ENCODE peak calls at places on chromosomes 3 and 15, in seven cellular contexts. M, T, L, U, B, G and X are unnamed samples. For H3K4me1, the result is how much of the 10 kb centered on the place peaks cover.

GRCh38 chr15:94793641-94794040 is 562.3 kb downstream of the MCTP2 start:
- DNase-seq in M (no peak), T (no peak), L (no peak), U (no peak), B (no peak), G (no peak), X (no peak)

GRCh38 chr3:7874116-7874515 is 627.5 kb upstream of the LMCD1 start:
- DNase-seq in M (no peak), T (no peak), L (no peak), U (no peak), B (no peak), G (no peak), X (no peak)

GRCh38 chr3:79329154-79329553 is 438.6 kb downstream of the ROBO1 start:
- DNase-seq in M (no peak), T (no peak), L (no peak), U (no peak), B (no peak), G (no peak), X (no peak)

GRCh38 chr3:22585504-22585903 is 617.6 kb upstream of the UBE2E2 start:
- DNase-seq in M (no peak), T (no peak), L (no peak), U (no peak), B (no peak), G (no peak), X (no peak)

GRCh38 chr3:49199244-49199899 is 28.0 kb downstream of the KLHDC8B start:
- DNase-seq in M (no peak), T (peak), L (no peak), U (no peak), B (peak), G (peak), X (peak)

GRCh38 chr3:33749546-33750215 is 31.6 kb upstream of the CLASP2 start:
- DNase-seq in M (no peak), T (no peak), L (no peak), U (no peak), B (no peak), G (no peak), X (no peak)

GRCh38 chr15:58159827-58160386 is 21.7 kb downstream of the AQP9 start:
- DNase-seq in M (no peak), T (no peak), L (no peak), U (no peak), B (no peak), G (no peak), X (no peak)

GRCh38 chr15:88181613-88182012 is 74.9 kb downstream of the NTRK3 start:
- DNase-seq in M (no peak), T (no peak), L (no peak), U (no peak), B (no peak), G (no peak), X (no peak)

GRCh38 chr15:71567173-71567572 is 243.2 kb upstream of the NR2E3 start:
- DNase-seq in M (no peak), T (no peak), L (no peak), U (no peak), B (no peak), G (no peak), X (no peak)

GRCh38 chr15:57549935-57550334 is 41.8 kb upstream of the MYZAP start:
- DNase-seq in M (no peak), T (no peak), L (no peak), U (no peak), B (no peak), G (no peak), X (no peak)

GRCh38 chr3:51445544-51446280 is 54.1 kb downstream of the DCAF1 start:
- DNase-seq in M (no peak), T (no peak), L (no peak), U (no peak), B (no peak), G (no peak), X (no peak)

GRCh38 chr3:30693470-30694120 is 87.2 kb downstream of the TGFBR2 start:
- DNase-seq in M (peak), T (peak), L (peak), U (no peak), B (no peak), G (no peak), X (peak)

GRCh38 chr15:101052681-101053121 is 133.5 kb downstream of the LRRK1 start:
- DNase-seq in M (no peak), T (no peak), L (no peak), U (peak), B (peak), G (no peak), X (peak)

GRCh38 chr3:38117748-38118420 is 19.0 kb downstream of the ACAA1 start:
- DNase-seq in M (peak), T (peak), L (peak), U (no peak), B (peak), G (peak), X (peak)

GRCh38 chr3:59364471-59364870 is 314.6 kb upstream of the CFAP20DC start:
- DNase-seq in M (no peak), T (no peak), L (no peak), U (no peak), B (no peak), G (no peak), X (no peak)

GRCh38 chr15:90306560-90306959 is 41.1 kb downstream of the NGRN start:
- DNase-seq in M (no peak), T (no peak), L (peak), U (no peak), B (no peak), G (no peak), X (no peak)

GRCh38 chr15:57485869-57486268 is 105.8 kb upstream of the MYZAP start:
- DNase-seq in M (peak), T (no peak), L (no peak), U (no peak), B (peak), G (no peak), X (no peak)

GRCh38 chr3:52385157-52385556 is 59.7 kb downstream of the SEMA3G start:
- DNase-seq in M (peak), T (no peak), L (no peak), U (no peak), B (no peak), G (no peak), X (no peak)

GRCh38 chr3:114080201-114080600 is 23.7 kb downstream of the QTRT2 start:
- DNase-seq in M (no peak), T (no peak), L (no peak), U (no peak), B (no peak), G (no peak), X (no peak)

GRCh38 chr3:186255703-186256331 is 106.2 kb downstream of the DGKG start:
- DNase-seq in M (no peak), T (no peak), L (no peak), U (no peak), B (peak), G (no peak), X (no peak)

DNA sequence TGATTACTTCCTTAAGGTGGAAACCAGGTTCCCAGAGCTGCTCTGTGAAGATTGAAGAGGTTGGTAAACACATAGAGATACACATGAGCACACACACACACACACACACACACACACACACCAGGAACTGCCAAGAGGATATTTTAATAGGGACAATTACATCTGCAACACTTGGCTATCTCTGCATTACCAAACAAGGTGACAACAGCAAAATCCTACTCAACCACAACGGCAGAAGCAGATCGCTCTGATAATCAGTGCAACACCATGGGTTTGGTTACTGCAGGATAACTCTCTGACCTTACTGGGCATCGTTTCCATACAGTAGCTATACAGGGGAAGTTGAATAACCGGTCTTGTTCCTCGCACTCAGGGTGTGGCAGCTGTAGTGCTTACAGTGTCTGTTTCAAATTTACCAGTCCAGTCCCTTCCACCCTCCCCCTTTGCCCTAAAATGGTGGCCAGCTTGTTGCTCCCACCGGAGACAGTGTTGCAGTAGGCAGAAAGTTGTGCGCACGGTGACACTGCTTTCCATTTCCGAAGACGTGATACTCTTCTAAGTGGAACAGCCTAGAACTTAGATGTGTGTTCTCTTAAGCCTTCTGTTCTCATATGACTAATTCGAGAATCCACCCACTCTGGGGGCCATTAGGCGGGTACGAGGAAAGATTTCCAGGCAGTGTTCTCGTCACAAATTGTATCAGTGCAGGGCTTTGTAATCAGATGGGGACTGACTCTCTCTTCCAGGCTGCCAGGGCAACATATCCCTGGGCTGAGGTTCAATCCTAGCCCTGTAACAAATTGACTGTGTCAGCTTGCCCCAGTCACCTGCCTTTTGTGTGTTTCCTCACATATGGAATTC is 176.2 kb downstream of the P3H2 start:
- DNase-seq in M (no peak), T (peak), L (no peak), U (no peak), B (peak), G (no peak), X (no peak)
- TF ChIP-seq POLR2AphosphoS5 in M (no peak), T (peak), L (no peak), U (no peak), B (peak), G (no peak), X (no peak)

GRCh38 chr3:172129534-172129867 is 90.1 kb downstream of the FNDC3B start:
- DNase-seq in M (no peak), T (no peak), L (no peak), U (no peak), B (no peak), G (no peak), X (no peak)
- H3K27ac ChIP-seq in M (peak), T (no peak), L (no peak), U (peak), B (no peak), G (peak), X (peak)

DNA sequence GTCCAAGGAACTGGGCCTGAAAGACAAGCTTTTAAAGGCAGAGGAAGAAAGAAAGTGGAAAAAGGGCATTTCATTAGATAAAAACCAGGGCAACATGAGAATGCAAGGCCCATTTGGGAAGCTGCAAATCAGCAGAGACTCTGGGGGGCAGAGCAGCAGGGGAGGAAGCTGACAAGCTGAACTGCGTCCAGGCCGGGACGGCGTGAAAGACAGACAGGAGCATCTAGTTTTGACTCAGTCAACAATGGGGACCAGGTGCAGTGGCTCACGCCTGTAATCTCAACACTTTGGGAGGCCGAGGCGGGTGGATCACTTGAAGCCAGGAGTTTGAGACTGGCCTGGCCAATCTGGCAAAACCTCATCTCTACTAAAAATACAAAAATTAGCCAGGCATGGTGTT is 69.9 kb downstream of the CDC25A start:
- DNase-seq in M (no peak), T (no peak), L (no peak), U (no peak), B (no peak), G (no peak), X (no peak)
- H3K4me1 ChIP-seq in M (under half), T (under half), L (under half), U (under half), B (under half), G (under half), X (under half)

DNA sequence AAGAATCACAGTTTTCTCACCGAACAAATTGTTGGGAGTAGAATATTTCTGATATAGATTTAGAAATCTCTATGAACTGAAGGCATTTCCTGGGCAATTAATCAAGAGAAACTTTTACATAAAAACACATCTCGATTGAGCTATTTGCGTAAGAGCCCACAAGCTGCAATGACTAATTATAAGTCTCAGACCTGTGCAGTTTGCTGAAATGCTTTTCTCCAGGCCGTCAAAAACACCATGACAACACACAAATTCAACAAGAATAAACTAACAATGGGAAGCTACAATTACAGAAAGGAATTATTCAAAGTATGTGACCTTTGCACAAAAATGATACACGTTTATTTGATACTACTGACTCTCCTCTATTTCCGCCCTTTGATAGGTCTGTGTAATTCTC is 481.2 kb upstream of the WNT5A start:
- DNase-seq in M (no peak), T (no peak), L (no peak), U (no peak), B (no peak), G (no peak), X (no peak)
- TF ChIP-seq POLR2AphosphoS5 in M (no peak), T (no peak), L (no peak), U (no peak), B (no peak), G (no peak), X (no peak)

DNA sequence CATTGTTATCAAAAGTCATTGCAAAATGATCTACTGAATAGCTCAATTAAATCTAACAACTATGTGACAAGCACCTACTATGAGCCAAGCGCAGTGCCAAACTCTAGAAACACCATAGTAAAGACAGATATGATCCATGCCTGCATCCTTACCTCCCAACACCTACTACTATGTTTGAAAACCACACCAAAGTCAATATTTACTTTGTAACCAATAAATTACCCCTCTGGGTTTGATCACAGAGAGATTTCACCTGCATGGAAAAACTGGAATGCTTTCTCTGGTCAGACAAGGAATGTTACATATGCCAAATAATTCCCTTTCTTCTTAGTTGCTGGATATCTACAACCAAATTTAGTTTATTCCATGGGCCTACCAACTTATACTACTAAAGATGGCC is 422.2 kb downstream of the FHIT start:
- DNase-seq in M (no peak), T (no peak), L (no peak), U (no peak), B (no peak), G (no peak), X (no peak)
- H3K27ac ChIP-seq in M (no peak), T (no peak), L (no peak), U (no peak), B (no peak), G (no peak), X (no peak)

DNA sequence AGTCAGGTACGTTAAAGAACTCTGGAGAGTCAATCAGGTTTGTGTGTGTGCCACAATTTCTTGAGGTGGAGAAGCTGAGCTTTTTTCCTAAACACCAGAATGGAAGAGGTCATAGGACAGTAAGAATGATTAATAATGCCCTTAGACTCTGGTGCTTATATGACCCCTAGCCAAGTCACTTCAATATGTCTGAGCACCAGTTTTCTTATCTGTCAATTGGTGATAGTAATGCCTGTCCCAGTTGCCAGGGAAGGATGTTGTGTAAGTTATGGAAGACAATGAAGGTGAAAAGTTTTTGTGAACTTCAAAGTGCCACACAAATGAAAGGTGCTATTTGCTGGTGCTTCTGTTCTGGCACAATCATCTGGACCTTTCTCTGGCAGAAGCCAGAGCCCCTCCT is 22.2 kb upstream of the DLG1 start:
- DNase-seq in M (no peak), T (no peak), L (no peak), U (no peak), B (no peak), G (no peak), X (no peak)
- H3K4me1 ChIP-seq in M (under half), T (under half), L (under half), U (under half), B (under half), G (under half), X (under half)